ENCODE peak calls at places on chromosomes 4 and X, in seven cellular contexts. I is stimulated activated CD4-positive, alpha-beta T cell treated with anti-CD3 and anti-CD28 coated beads, Interleukin-1b, Interleukin-23, amount 100 ng/mL, for 24 hours; W is mammary epithelial cell; Q is RPMI7951; H is neuronal stem cell; X is activated gamma-delta T cell treated with Interleukin-2 at 50 U/mL for 16 hours; L is activated T-cell treated with anti-CD3 and anti-CD28 coated beads, Interleukin-2, amount 50 U/mL, for 72 hours. T is an unnamed sample.

GRCh38 chr4:1775731-1776500 is 17.2 kb upstream of the FGFR3 start:
- DNase-seq in H (no peak), L (no peak), X (no peak), W (peak; percentile 29), Q (peak; percentile 58), I (no peak), T (no peak)

GRCh38 chr4:8311096-8312068 is 41.8 kb downstream of the HTRA3 start:
- DNase-seq in Q (no peak), W (no peak), L (no peak), X (no peak), H (no peak), I (no peak), T (no peak)

GRCh38 chrX:51437521-51437920 is 58.9 kb downstream of the NUDT11 start:
- DNase-seq in Q (no peak), L (no peak), W (no peak), H (no peak), X (no peak), I (no peak), T (no peak)

GRCh38 chr4:183903021-183903760 is 1.9 kb upstream of the STOX2 start:
- DNase-seq in I (no peak), L (no peak), X (no peak), H (no peak), W (peak; percentile 27), Q (no peak), T (no peak)

GRCh38 chrX:119376312-119376711 is 22.8 kb upstream of the SLC25A43 start:
- DNase-seq in I (no peak), H (no peak), X (no peak), W (no peak), Q (no peak), L (no peak), T (no peak)

GRCh38 chrX:38636949-38637819 is 75.8 kb downstream of the TSPAN7 start:
- DNase-seq in W (no peak), H (no peak), I (no peak), L (no peak), Q (peak; percentile 21), X (no peak), T (peak; percentile 55)

GRCh38 chr4:83025563-83025962 is 9.4 kb upstream of the COPS4 start:
- DNase-seq in X (no peak), Q (no peak), I (no peak), W (no peak), L (no peak), H (no peak), T (no peak)

GRCh38 chrX:120453985-120454384 is 15.1 kb downstream of the LAMP2 start:
- DNase-seq in X (no peak), W (peak; percentile 67), H (no peak), L (no peak), I (no peak), Q (peak; percentile 32), T (no peak)

GRCh38 chr4:180695851-180696250 is 1547.4 kb upstream of the TENM3 start:
- DNase-seq in Q (peak; percentile 70), W (peak; percentile 51), I (no peak), X (no peak), L (no peak), H (no peak), T (no peak)

GRCh38 chrX:138191998-138192397 is 519.5 kb downstream of the FGF13 start:
- DNase-seq in H (peak; percentile 24), I (no peak), L (peak; percentile 7), W (peak; percentile 5), Q (no peak), X (no peak), T (no peak)

GRCh38 chr4:48781968-48782367 is 1.9 kb upstream of the FRYL start:
- DNase-seq in W (no peak), Q (no peak), I (no peak), X (no peak), L (no peak), H (no peak), T (no peak)

T was measured in ureter.